ENCODE peak calls at places on chromosomes 5 and 9, in four cellular contexts. P, V, A and M are unnamed samples.

GRCh38 chr9:97470076-97470475 is 31.4 kb upstream of the TMOD1 start:
- DNase-seq in A (no peak), V (no peak), P (no peak), M (no peak)

GRCh38 chr5:83817591-83817990 is 96.9 kb upstream of the HAPLN1 start:
- DNase-seq in A (no peak), V (no peak), P (no peak), M (no peak)

GRCh38 chr5:16782227-16782626 is 153.9 kb downstream of the MYO10 start:
- DNase-seq in P (no peak), V (no peak), A (no peak), M (no peak)

GRCh38 chr9:87883274-87883673 is 597 bp downstream of the SPATA31E1 start:
- DNase-seq in V (no peak), A (no peak), P (no peak), M (no peak)

GRCh38 chr5:74237746-74238145 is 402.8 kb downstream of the ENC1 start:
- DNase-seq in V (no peak), A (no peak), P (no peak), M (no peak)

GRCh38 chr5:166907314-166907713 is 1384.1 kb upstream of the WWC1 start:
- DNase-seq in A (no peak), P (no peak), V (no peak), M (peak)

GRCh38 chr5:133729800-133730199 is 117.5 kb upstream of the FSTL4 start:
- DNase-seq in V (no peak), P (no peak), A (no peak), M (no peak)

GRCh38 chr5:132313378-132313777 is 19.2 kb downstream of the SLC22A4 start:
- DNase-seq in P (no peak), A (no peak), V (no peak), M (no peak)

GRCh38 chr5:4098226-4098625 is 502.6 kb downstream of the IRX1 start:
- DNase-seq in A (no peak), V (no peak), P (no peak), M (no peak)

GRCh38 chr5:2357309-2357708 is 394.2 kb downstream of the IRX2 start:
- DNase-seq in V (no peak), P (no peak), A (no peak), M (no peak)

GRCh38 chr5:73591102-73591695 is 25.7 kb downstream of the UTP15 start:
- DNase-seq in V (peak), A (peak), P (peak), M (peak)

GRCh38 chr5:150307617-150308426 is 5.1 kb upstream of the ARSI start:
- DNase-seq in A (no peak), P (no peak), V (peak), M (no peak)

GRCh38 chr9:111067472-111067871 is 29.2 kb upstream of the LPAR1 start:
- DNase-seq in P (no peak), A (no peak), V (no peak), M (no peak)

GRCh38 chr5:176396330-176396729 is 7.8 kb downstream of the HIGD2A start:
- DNase-seq in V (no peak), P (no peak), A (no peak), M (no peak)

GRCh38 chr5:33271606-33272005 is 169.2 kb upstream of the TARS1 start:
- DNase-seq in A (no peak), P (no peak), V (no peak), M (no peak)

GRCh38 chr5:130616161-130616560 is 548.9 kb downstream of the HINT1 start:
- DNase-seq in P (no peak), A (no peak), V (no peak), M (no peak)

GRCh38 chr5:45454114-45454513 is 242.1 kb downstream of the HCN1 start:
- DNase-seq in A (peak), P (no peak), V (no peak), M (peak)

GRCh38 chr9:83538172-83538889 is at the start of gene FRMD3:
- DNase-seq in P (peak), A (peak), V (peak), M (peak)

GRCh38 chr5:81601912-81602311 is 149.0 kb downstream of the SSBP2 start:
- DNase-seq in V (no peak), P (no peak), A (peak), M (peak)

GRCh38 chr9:119278138-119278537 is 91.1 kb downstream of the BRINP1 start:
- DNase-seq in P (no peak), A (no peak), V (no peak), M (no peak)

GRCh38 chr9:112086627-112087026 is 88.5 kb downstream of the SUSD1 start:
- DNase-seq in V (peak), P (no peak), A (no peak), M (peak)

GRCh38 chr5:37816883-37817282 is 23.0 kb downstream of the GDNF start:
- DNase-seq in V (peak), P (no peak), A (no peak), M (peak)